ENCODE peak calls at places on chromosomes 1 and 21, in nine cellular contexts. P is stimulated activated CD8-positive, alpha-beta memory T cell treated with anti-CD3 and anti-CD28 coated beads, Interleukin-15, amount 100 ng/mL, for 1 hour; Z is psoas muscle; Q is Peyer's patch; I is glutamatergic neuron; X is breast epithelium; C is NCI-H1930; O is RCC 7860; K is activated CD4-positive, alpha-beta T cell treated with anti-CD3 and anti-CD28 coated beads for 24 hours. Y is an unnamed sample.

GRCh38 chr1:155086856-155087535 is 8.4 kb downstream of the EFNA3 start:
- DNase-seq in P (no peak), Z (no peak), Q (peak), I (no peak), X (no peak), C (no peak), O (no peak), K (no peak), Y (no peak)

GRCh38 chr1:178689769-178690168 is 35.3 kb upstream of the RALGPS2 start:
- DNase-seq in P (no peak), Z (no peak), Q (no peak), I (no peak), X (no peak), C (no peak), O (no peak), K (no peak), Y (no peak)

GRCh38 chr1:13916530-13916929 is 216.5 kb downstream of the PRDM2 start:
- DNase-seq in P (no peak), Z (no peak), Q (no peak), I (no peak), X (no peak), C (no peak), O (no peak), K (no peak), Y (no peak)

GRCh38 chr1:3293563-3294080 is 160.8 kb upstream of the ARHGEF16 start:
- DNase-seq in P (no peak), Z (no peak), Q (no peak), I (no peak), X (no peak), C (no peak), O (no peak), K (no peak), Y (no peak)

GRCh38 chr1:119253366-119253765 is 112.9 kb upstream of the WARS2 start:
- DNase-seq in P (no peak), Z (no peak), Q (no peak), I (no peak), X (no peak), C (no peak), O (no peak), K (no peak), Y (no peak)

GRCh38 chr1:14871569-14871968 is 273.1 kb downstream of the KAZN start:
- DNase-seq in P (no peak), Z (no peak), Q (no peak), I (no peak), X (no peak), C (no peak), O (no peak), K (no peak), Y (no peak)

GRCh38 chr1:62530516-62531154 is 66.7 kb upstream of the ANGPTL3 start:
- DNase-seq in P (no peak), Z (no peak), Q (peak), I (peak), X (peak), C (no peak), O (no peak), K (no peak), Y (no peak)

GRCh38 chr1:236142358-236143103 is at the start of gene GPR137B:
- DNase-seq in P (peak), Z (peak), Q (peak), I (peak), X (no peak), C (peak), O (no peak), K (peak), Y (peak)

GRCh38 chr1:116868386-116868785 is 41.3 kb upstream of the PTGFRN start:
- DNase-seq in P (no peak), Z (no peak), Q (no peak), I (no peak), X (no peak), C (no peak), O (peak), K (no peak), Y (no peak)

GRCh38 chr1:204426035-204426436 is 14.4 kb upstream of the PPP1R15B start:
- DNase-seq in P (no peak), Z (no peak), Q (no peak), I (no peak), X (no peak), C (no peak), O (peak), K (no peak), Y (peak)

GRCh38 chr1:234398849-234399381 is 25.7 kb downstream of the COA6 start:
- DNase-seq in P (no peak), Z (no peak), Q (no peak), I (no peak), X (no peak), C (no peak), O (no peak), K (no peak), Y (no peak)

GRCh38 chr1:243575070-243575469 is 275.0 kb downstream of the AKT3 start:
- DNase-seq in P (no peak), Z (no peak), Q (no peak), I (no peak), X (no peak), C (no peak), O (no peak), K (no peak), Y (no peak)

GRCh38 chr1:18302788-18303413 is 177.8 kb upstream of the KLHDC7A start:
- DNase-seq in P (no peak), Z (no peak), Q (peak), I (peak), X (no peak), C (no peak), O (no peak), K (no peak), Y (no peak)

GRCh38 chr1:87194856-87195255 is 133.8 kb upstream of the LMO4 start:
- DNase-seq in P (no peak), Z (no peak), Q (no peak), I (no peak), X (no peak), C (no peak), O (no peak), K (no peak), Y (no peak)

GRCh38 chr1:209398330-209398991 is 185.1 kb upstream of the CAMK1G start:
- DNase-seq in P (no peak), Z (peak), Q (no peak), I (no peak), X (no peak), C (no peak), O (peak), K (no peak), Y (peak)

GRCh38 chr1:156072251-156072650 is 10.0 kb downstream of the MEX3A start:
- DNase-seq in P (no peak), Z (no peak), Q (no peak), I (no peak), X (no peak), C (no peak), O (no peak), K (no peak), Y (no peak)

GRCh38 chr1:78044796-78045599 is 768 bp upstream of the GIPC2 start:
- DNase-seq in P (no peak), Z (no peak), Q (no peak), I (no peak), X (no peak), C (no peak), O (no peak), K (no peak), Y (no peak)

GRCh38 chr1:47576758-47577115 is 138.9 kb downstream of the FOXD2 start:
- DNase-seq in P (no peak), Z (no peak), Q (no peak), I (no peak), X (no peak), C (no peak), O (no peak), K (no peak), Y (no peak)

GRCh38 chr21:15291621-15292266 is 226.9 kb upstream of the NRIP1 start:
- DNase-seq in P (no peak), Z (no peak), Q (no peak), I (no peak), X (no peak), C (no peak), O (no peak), K (no peak), Y (no peak)

GRCh38 chr21:31671931-31672330 is 12.4 kb downstream of the SOD1 start:
- DNase-seq in P (no peak), Z (no peak), Q (no peak), I (no peak), X (no peak), C (no peak), O (no peak), K (no peak), Y (no peak)

GRCh38 chr1:117638759-117639158 is 32.9 kb downstream of the TENT5C start:
- DNase-seq in P (no peak), Z (no peak), Q (no peak), I (no peak), X (no peak), C (no peak), O (no peak), K (no peak), Y (no peak)

GRCh38 chr1:15966081-15966955 is 9.6 kb downstream of the ZBTB17 start:
- DNase-seq in P (no peak), Z (peak), Q (no peak), I (no peak), X (peak), C (no peak), O (peak), K (peak), Y (no peak)

GRCh38 chr1:153308540-153308939 is 4.2 kb downstream of the PGLYRP3 start:
- DNase-seq in P (no peak), Z (no peak), Q (no peak), I (no peak), X (no peak), C (no peak), O (no peak), K (no peak), Y (no peak)

GRCh38 chr1:221611930-221612777 is 129.7 kb downstream of the DUSP10 start:
- DNase-seq in P (no peak), Z (peak), Q (no peak), I (no peak), X (peak), C (no peak), O (peak), K (no peak), Y (peak)

GRCh38 chr1:30857062-30857461 is 51.5 kb downstream of the SDC3 start:
- DNase-seq in P (no peak), Z (no peak), Q (no peak), I (no peak), X (no peak), C (no peak), O (no peak), K (no peak), Y (no peak)

GRCh38 chr1:183277821-183278735 is 92.0 kb downstream of the LAMC2 start:
- DNase-seq in P (no peak), Z (no peak), Q (no peak), I (no peak), X (no peak), C (no peak), O (no peak), K (no peak), Y (no peak)

GRCh38 chr1:242239394-242239793 is 240.5 kb upstream of the MAP1LC3C start:
- DNase-seq in P (no peak), Z (no peak), Q (no peak), I (no peak), X (no peak), C (no peak), O (no peak), K (no peak), Y (no peak)

GRCh38 chr1:219038398-219038797 is 135.3 kb upstream of the LYPLAL1 start:
- DNase-seq in P (no peak), Z (no peak), Q (no peak), I (no peak), X (no peak), C (no peak), O (no peak), K (no peak), Y (no peak)